ENCODE peak calls at places on chromosomes 13 and 19, in four cellular contexts. One of them, this sample, is unnamed.

GRCh38 chr13:113447596-113447995 is 5.7 kb downstream of the ADPRHL1 start:
- DNase-seq in stimulated activated CD8-positive, alpha-beta memory T cell treated with anti-CD3 and anti-CD28 coated beads, Interleukin-7, amount 100 ng/mL, for 1 hour: no peak
- DNase-seq in choroid plexus epithelial cell: no peak
- DNase-seq in renal cortical epithelial cell: no peak
- DNase-seq in this sample: no peak

GRCh38 chr13:40468227-40468838 is 198.1 kb downstream of the FOXO1 start:
- DNase-seq in stimulated activated CD8-positive, alpha-beta memory T cell treated with anti-CD3 and anti-CD28 coated beads, Interleukin-7, amount 100 ng/mL, for 1 hour: no peak
- DNase-seq in choroid plexus epithelial cell: no peak
- DNase-seq in renal cortical epithelial cell: no peak
- DNase-seq in this sample: no peak

GRCh38 chr19:35746556-35746955 is 1.1 kb downstream of the PSENEN start:
- DNase-seq in stimulated activated CD8-positive, alpha-beta memory T cell treated with anti-CD3 and anti-CD28 coated beads, Interleukin-7, amount 100 ng/mL, for 1 hour: no peak
- DNase-seq in choroid plexus epithelial cell: no peak
- DNase-seq in renal cortical epithelial cell: no peak
- DNase-seq in this sample: no peak

GRCh38 chr13:111880185-111880584 is 186.8 kb upstream of the SOX1 start:
- DNase-seq in stimulated activated CD8-positive, alpha-beta memory T cell treated with anti-CD3 and anti-CD28 coated beads, Interleukin-7, amount 100 ng/mL, for 1 hour: no peak
- DNase-seq in choroid plexus epithelial cell: no peak
- DNase-seq in renal cortical epithelial cell: no peak
- DNase-seq in this sample: no peak

GRCh38 chr13:49292742-49293498 is 45.2 kb downstream of the CDADC1 start:
- DNase-seq in stimulated activated CD8-positive, alpha-beta memory T cell treated with anti-CD3 and anti-CD28 coated beads, Interleukin-7, amount 100 ng/mL, for 1 hour: no peak
- DNase-seq in choroid plexus epithelial cell: peak; percentile 91
- DNase-seq in renal cortical epithelial cell: peak; percentile 30
- DNase-seq in this sample: no peak

GRCh38 chr13:64723735-64724134 is 2506.4 kb downstream of the PCDH9 start:
- DNase-seq in stimulated activated CD8-positive, alpha-beta memory T cell treated with anti-CD3 and anti-CD28 coated beads, Interleukin-7, amount 100 ng/mL, for 1 hour: no peak
- DNase-seq in choroid plexus epithelial cell: peak; percentile 90
- DNase-seq in renal cortical epithelial cell: peak; percentile 94
- DNase-seq in this sample: no peak

GRCh38 chr19:39771751-39772150 is 6.9 kb upstream of the LEUTX start:
- DNase-seq in stimulated activated CD8-positive, alpha-beta memory T cell treated with anti-CD3 and anti-CD28 coated beads, Interleukin-7, amount 100 ng/mL, for 1 hour: no peak
- DNase-seq in choroid plexus epithelial cell: no peak
- DNase-seq in renal cortical epithelial cell: no peak
- DNase-seq in this sample: no peak

GRCh38 chr19:2087621-2088100 is 8.5 kb downstream of the MOB3A start:
- DNase-seq in stimulated activated CD8-positive, alpha-beta memory T cell treated with anti-CD3 and anti-CD28 coated beads, Interleukin-7, amount 100 ng/mL, for 1 hour: no peak
- DNase-seq in choroid plexus epithelial cell: no peak
- DNase-seq in renal cortical epithelial cell: no peak
- DNase-seq in this sample: no peak

GRCh38 chr13:71875823-71876222 is 8.8 kb upstream of the DACH1 start:
- DNase-seq in stimulated activated CD8-positive, alpha-beta memory T cell treated with anti-CD3 and anti-CD28 coated beads, Interleukin-7, amount 100 ng/mL, for 1 hour: no peak
- DNase-seq in choroid plexus epithelial cell: no peak
- DNase-seq in renal cortical epithelial cell: no peak
- DNase-seq in this sample: no peak

GRCh38 chr19:4911786-4912672 is 2.7 kb downstream of the UHRF1 start:
- DNase-seq in stimulated activated CD8-positive, alpha-beta memory T cell treated with anti-CD3 and anti-CD28 coated beads, Interleukin-7, amount 100 ng/mL, for 1 hour: peak; percentile 43
- DNase-seq in choroid plexus epithelial cell: peak; percentile 100
- DNase-seq in renal cortical epithelial cell: peak; percentile 99
- DNase-seq in this sample: peak; percentile 63

GRCh38 chr13:60312851-60313505 is 84.0 kb upstream of the TDRD3 start:
- DNase-seq in stimulated activated CD8-positive, alpha-beta memory T cell treated with anti-CD3 and anti-CD28 coated beads, Interleukin-7, amount 100 ng/mL, for 1 hour: no peak
- DNase-seq in choroid plexus epithelial cell: peak; percentile 10
- DNase-seq in renal cortical epithelial cell: peak; percentile 50
- DNase-seq in this sample: no peak

GRCh38 chr19:10290439-10290875 is 705 bp downstream of the ICAM5 start:
- DNase-seq in stimulated activated CD8-positive, alpha-beta memory T cell treated with anti-CD3 and anti-CD28 coated beads, Interleukin-7, amount 100 ng/mL, for 1 hour: no peak
- DNase-seq in choroid plexus epithelial cell: no peak
- DNase-seq in renal cortical epithelial cell: no peak
- DNase-seq in this sample: no peak

GRCh38 chr13:73355134-73355533 is 296.3 kb downstream of the KLF5 start:
- DNase-seq in stimulated activated CD8-positive, alpha-beta memory T cell treated with anti-CD3 and anti-CD28 coated beads, Interleukin-7, amount 100 ng/mL, for 1 hour: no peak
- DNase-seq in choroid plexus epithelial cell: no peak
- DNase-seq in renal cortical epithelial cell: no peak
- DNase-seq in this sample: no peak

GRCh38 chr13:43763143-43763759 is 23.5 kb downstream of the ENOX1 start:
- DNase-seq in stimulated activated CD8-positive, alpha-beta memory T cell treated with anti-CD3 and anti-CD28 coated beads, Interleukin-7, amount 100 ng/mL, for 1 hour: no peak
- DNase-seq in choroid plexus epithelial cell: no peak
- DNase-seq in renal cortical epithelial cell: no peak
- DNase-seq in this sample: no peak

GRCh38 chr19:33819875-33820781 is 23.5 kb downstream of the KCTD15 start:
- DNase-seq in stimulated activated CD8-positive, alpha-beta memory T cell treated with anti-CD3 and anti-CD28 coated beads, Interleukin-7, amount 100 ng/mL, for 1 hour: no peak
- DNase-seq in choroid plexus epithelial cell: peak; percentile 62
- DNase-seq in renal cortical epithelial cell: peak; percentile 58
- DNase-seq in this sample: no peak

GRCh38 chr19:18436651-18437478 is 1.1 kb downstream of the ISYNA1 start:
- DNase-seq in stimulated activated CD8-positive, alpha-beta memory T cell treated with anti-CD3 and anti-CD28 coated beads, Interleukin-7, amount 100 ng/mL, for 1 hour: peak; percentile 58
- DNase-seq in choroid plexus epithelial cell: peak; percentile 95
- DNase-seq in renal cortical epithelial cell: peak; percentile 68
- DNase-seq in this sample: peak; percentile 64

GRCh38 chr19:40282209-40282580 is 3.0 kb downstream of the AKT2 start:
- DNase-seq in stimulated activated CD8-positive, alpha-beta memory T cell treated with anti-CD3 and anti-CD28 coated beads, Interleukin-7, amount 100 ng/mL, for 1 hour: no peak
- DNase-seq in choroid plexus epithelial cell: no peak
- DNase-seq in renal cortical epithelial cell: no peak
- DNase-seq in this sample: no peak